ENCODE peak calls at places on chromosomes 2 and 18, in seven cellular contexts. One of them, this sample, is unnamed.

GRCh38 chr2:152247337-152247695 is 71.8 kb upstream of the STAM2 start:
- DNase-seq in Calu3: no peak
- DNase-seq in glutamatergic neuron: no peak
- DNase-seq in astrocyte: peak
- DNase-seq in GM12878: no peak
- DNase-seq in type B pancreatic cell: no peak
- DNase-seq in activated CD8-positive, alpha-beta T cell treated with anti-CD3 and anti-CD28 coated beads for 36 hours: no peak
- DNase-seq in this sample: no peak

GRCh38 chr2:23589220-23589647 is 204.3 kb downstream of the KLHL29 start:
- DNase-seq in Calu3: no peak
- DNase-seq in glutamatergic neuron: peak
- DNase-seq in astrocyte: no peak
- DNase-seq in GM12878: no peak
- DNase-seq in type B pancreatic cell: no peak
- DNase-seq in activated CD8-positive, alpha-beta T cell treated with anti-CD3 and anti-CD28 coated beads for 36 hours: no peak
- DNase-seq in this sample: no peak

GRCh38 chr2:155223781-155224406 is 525.4 kb downstream of the KCNJ3 start:
- DNase-seq in Calu3: peak
- DNase-seq in glutamatergic neuron: no peak
- DNase-seq in astrocyte: no peak
- DNase-seq in GM12878: no peak
- DNase-seq in type B pancreatic cell: no peak
- DNase-seq in activated CD8-positive, alpha-beta T cell treated with anti-CD3 and anti-CD28 coated beads for 36 hours: no peak
- DNase-seq in this sample: no peak

GRCh38 chr2:182559623-182560022 is 132.8 kb upstream of the PDE1A start:
- DNase-seq in Calu3: no peak
- DNase-seq in glutamatergic neuron: no peak
- DNase-seq in astrocyte: peak
- DNase-seq in GM12878: no peak
- DNase-seq in type B pancreatic cell: no peak
- DNase-seq in activated CD8-positive, alpha-beta T cell treated with anti-CD3 and anti-CD28 coated beads for 36 hours: no peak
- DNase-seq in this sample: no peak

GRCh38 chr2:169221745-169222369 is 140.5 kb downstream of the LRP2 start:
- DNase-seq in Calu3: no peak
- DNase-seq in glutamatergic neuron: no peak
- DNase-seq in astrocyte: peak
- DNase-seq in GM12878: no peak
- DNase-seq in type B pancreatic cell: no peak
- DNase-seq in activated CD8-positive, alpha-beta T cell treated with anti-CD3 and anti-CD28 coated beads for 36 hours: no peak
- DNase-seq in this sample: no peak

GRCh38 chr18:57915848-57916596 is 112.9 kb upstream of the ATP8B1 start:
- DNase-seq in Calu3: peak
- DNase-seq in glutamatergic neuron: peak
- DNase-seq in astrocyte: no peak
- DNase-seq in GM12878: no peak
- DNase-seq in type B pancreatic cell: no peak
- DNase-seq in activated CD8-positive, alpha-beta T cell treated with anti-CD3 and anti-CD28 coated beads for 36 hours: peak
- DNase-seq in this sample: no peak

GRCh38 chr2:157053876-157054275 is 203.6 kb upstream of the GALNT5 start:
- DNase-seq in Calu3: no peak
- DNase-seq in glutamatergic neuron: peak
- DNase-seq in astrocyte: no peak
- DNase-seq in GM12878: no peak
- DNase-seq in type B pancreatic cell: no peak
- DNase-seq in activated CD8-positive, alpha-beta T cell treated with anti-CD3 and anti-CD28 coated beads for 36 hours: no peak
- DNase-seq in this sample: no peak

GRCh38 chr18:49972535-49972934 is 159.2 kb upstream of the ACAA2 start:
- DNase-seq in Calu3: no peak
- DNase-seq in glutamatergic neuron: no peak
- DNase-seq in astrocyte: no peak
- DNase-seq in GM12878: no peak
- DNase-seq in type B pancreatic cell: no peak
- DNase-seq in activated CD8-positive, alpha-beta T cell treated with anti-CD3 and anti-CD28 coated beads for 36 hours: no peak
- DNase-seq in this sample: no peak

GRCh38 chr2:106997204-106997603 is 111.2 kb upstream of the ST6GAL2 start:
- DNase-seq in Calu3: no peak
- DNase-seq in glutamatergic neuron: no peak
- DNase-seq in astrocyte: no peak
- DNase-seq in GM12878: no peak
- DNase-seq in type B pancreatic cell: no peak
- DNase-seq in activated CD8-positive, alpha-beta T cell treated with anti-CD3 and anti-CD28 coated beads for 36 hours: no peak
- DNase-seq in this sample: no peak

GRCh38 chr2:219912530-219912929 is 285.1 kb downstream of the SLC4A3 start:
- DNase-seq in Calu3: no peak
- DNase-seq in glutamatergic neuron: no peak
- DNase-seq in astrocyte: peak
- DNase-seq in GM12878: no peak
- DNase-seq in type B pancreatic cell: no peak
- DNase-seq in activated CD8-positive, alpha-beta T cell treated with anti-CD3 and anti-CD28 coated beads for 36 hours: no peak
- DNase-seq in this sample: no peak

GRCh38 chr2:219172231-219173154 is 2.7 kb upstream of the SLC23A3 start:
- DNase-seq in Calu3: no peak
- DNase-seq in glutamatergic neuron: no peak
- DNase-seq in astrocyte: no peak
- DNase-seq in GM12878: no peak
- DNase-seq in type B pancreatic cell: no peak
- DNase-seq in activated CD8-positive, alpha-beta T cell treated with anti-CD3 and anti-CD28 coated beads for 36 hours: no peak
- DNase-seq in this sample: no peak

GRCh38 chr2:3505771-3506170 is 13.6 kb downstream of the ADI1 start:
- DNase-seq in Calu3: no peak
- DNase-seq in glutamatergic neuron: no peak
- DNase-seq in astrocyte: no peak
- DNase-seq in GM12878: no peak
- DNase-seq in type B pancreatic cell: peak
- DNase-seq in activated CD8-positive, alpha-beta T cell treated with anti-CD3 and anti-CD28 coated beads for 36 hours: no peak
- DNase-seq in this sample: no peak

GRCh38 chr2:136086253-136087016 is 31.5 kb downstream of the CXCR4 start:
- DNase-seq in Calu3: no peak
- DNase-seq in glutamatergic neuron: no peak
- DNase-seq in astrocyte: no peak
- DNase-seq in GM12878: no peak
- DNase-seq in type B pancreatic cell: no peak
- DNase-seq in activated CD8-positive, alpha-beta T cell treated with anti-CD3 and anti-CD28 coated beads for 36 hours: no peak
- DNase-seq in this sample: no peak

GRCh38 chr2:105789745-105790466 is 45.2 kb downstream of the NCK2 start:
- DNase-seq in Calu3: no peak
- DNase-seq in glutamatergic neuron: no peak
- DNase-seq in astrocyte: peak
- DNase-seq in GM12878: peak
- DNase-seq in type B pancreatic cell: peak
- DNase-seq in activated CD8-positive, alpha-beta T cell treated with anti-CD3 and anti-CD28 coated beads for 36 hours: peak
- DNase-seq in this sample: no peak

GRCh38 chr2:171483793-171484192 is 38.5 kb upstream of the CYBRD1 start:
- DNase-seq in Calu3: no peak
- DNase-seq in glutamatergic neuron: no peak
- DNase-seq in astrocyte: no peak
- DNase-seq in GM12878: no peak
- DNase-seq in type B pancreatic cell: no peak
- DNase-seq in activated CD8-positive, alpha-beta T cell treated with anti-CD3 and anti-CD28 coated beads for 36 hours: no peak
- DNase-seq in this sample: no peak

GRCh38 chr18:29096380-29096779 is 919.5 kb upstream of the CDH2 start:
- DNase-seq in Calu3: no peak
- DNase-seq in glutamatergic neuron: no peak
- DNase-seq in astrocyte: no peak
- DNase-seq in GM12878: no peak
- DNase-seq in type B pancreatic cell: no peak
- DNase-seq in activated CD8-positive, alpha-beta T cell treated with anti-CD3 and anti-CD28 coated beads for 36 hours: no peak
- DNase-seq in this sample: no peak

GRCh38 chr2:217530399-217531100 is 472.2 kb downstream of the TNS1 start:
- DNase-seq in Calu3: peak
- DNase-seq in glutamatergic neuron: no peak
- DNase-seq in astrocyte: no peak
- DNase-seq in GM12878: no peak
- DNase-seq in type B pancreatic cell: no peak
- DNase-seq in activated CD8-positive, alpha-beta T cell treated with anti-CD3 and anti-CD28 coated beads for 36 hours: no peak
- DNase-seq in this sample: no peak

GRCh38 chr2:69033427-69034095 is 20.6 kb downstream of the ANTXR1 start:
- DNase-seq in Calu3: no peak
- DNase-seq in glutamatergic neuron: no peak
- DNase-seq in astrocyte: peak
- DNase-seq in GM12878: no peak
- DNase-seq in type B pancreatic cell: no peak
- DNase-seq in activated CD8-positive, alpha-beta T cell treated with anti-CD3 and anti-CD28 coated beads for 36 hours: no peak
- DNase-seq in this sample: no peak

GRCh38 chr2:13650586-13651180 is 933.9 kb downstream of the TRIB2 start:
- DNase-seq in Calu3: no peak
- DNase-seq in glutamatergic neuron: no peak
- DNase-seq in astrocyte: no peak
- DNase-seq in GM12878: no peak
- DNase-seq in type B pancreatic cell: no peak
- DNase-seq in activated CD8-positive, alpha-beta T cell treated with anti-CD3 and anti-CD28 coated beads for 36 hours: no peak
- DNase-seq in this sample: no peak

GRCh38 chr2:181953773-181954537 is 31.7 kb upstream of the PPP1R1C start:
- DNase-seq in Calu3: peak
- DNase-seq in glutamatergic neuron: peak
- DNase-seq in astrocyte: peak
- DNase-seq in GM12878: peak
- DNase-seq in type B pancreatic cell: no peak
- DNase-seq in activated CD8-positive, alpha-beta T cell treated with anti-CD3 and anti-CD28 coated beads for 36 hours: peak
- DNase-seq in this sample: peak

GRCh38 chr2:137772451-137772850 is 191.8 kb upstream of the HNMT start:
- DNase-seq in Calu3: no peak
- DNase-seq in glutamatergic neuron: no peak
- DNase-seq in astrocyte: no peak
- DNase-seq in GM12878: no peak
- DNase-seq in type B pancreatic cell: no peak
- DNase-seq in activated CD8-positive, alpha-beta T cell treated with anti-CD3 and anti-CD28 coated beads for 36 hours: no peak
- DNase-seq in this sample: no peak

GRCh38 chr2:9234680-9235387 is 28.2 kb downstream of the ASAP2 start:
- DNase-seq in Calu3: peak
- DNase-seq in glutamatergic neuron: no peak
- DNase-seq in astrocyte: peak
- DNase-seq in GM12878: no peak
- DNase-seq in type B pancreatic cell: no peak
- DNase-seq in activated CD8-positive, alpha-beta T cell treated with anti-CD3 and anti-CD28 coated beads for 36 hours: no peak
- DNase-seq in this sample: no peak

GRCh38 chr2:173119944-173120343 is 44.3 kb downstream of the MAP3K20 start:
- DNase-seq in Calu3: no peak
- DNase-seq in glutamatergic neuron: no peak
- DNase-seq in astrocyte: no peak
- DNase-seq in GM12878: no peak
- DNase-seq in type B pancreatic cell: no peak
- DNase-seq in activated CD8-positive, alpha-beta T cell treated with anti-CD3 and anti-CD28 coated beads for 36 hours: no peak
- DNase-seq in this sample: no peak

GRCh38 chr2:105376789-105377231 is 22.0 kb downstream of the FHL2 start:
- DNase-seq in Calu3: no peak
- DNase-seq in glutamatergic neuron: no peak
- DNase-seq in astrocyte: peak
- DNase-seq in GM12878: no peak
- DNase-seq in type B pancreatic cell: no peak
- DNase-seq in activated CD8-positive, alpha-beta T cell treated with anti-CD3 and anti-CD28 coated beads for 36 hours: no peak
- DNase-seq in this sample: no peak

GRCh38 chr2:151315381-151315903 is 26.0 kb upstream of the NMI start:
- DNase-seq in Calu3: no peak
- DNase-seq in glutamatergic neuron: peak
- DNase-seq in astrocyte: no peak
- DNase-seq in GM12878: no peak
- DNase-seq in type B pancreatic cell: no peak
- DNase-seq in activated CD8-positive, alpha-beta T cell treated with anti-CD3 and anti-CD28 coated beads for 36 hours: no peak
- DNase-seq in this sample: no peak

GRCh38 chr2:160432633-160433032 is 61.0 kb downstream of the RBMS1 start:
- DNase-seq in Calu3: peak
- DNase-seq in glutamatergic neuron: no peak
- DNase-seq in astrocyte: peak
- DNase-seq in GM12878: no peak
- DNase-seq in type B pancreatic cell: no peak
- DNase-seq in activated CD8-positive, alpha-beta T cell treated with anti-CD3 and anti-CD28 coated beads for 36 hours: no peak
- DNase-seq in this sample: no peak

GRCh38 chr2:105454801-105455485 is 56.1 kb upstream of the FHL2 start:
- DNase-seq in Calu3: peak
- DNase-seq in glutamatergic neuron: peak
- DNase-seq in astrocyte: peak
- DNase-seq in GM12878: peak
- DNase-seq in type B pancreatic cell: no peak
- DNase-seq in activated CD8-positive, alpha-beta T cell treated with anti-CD3 and anti-CD28 coated beads for 36 hours: peak
- DNase-seq in this sample: no peak

DNA sequence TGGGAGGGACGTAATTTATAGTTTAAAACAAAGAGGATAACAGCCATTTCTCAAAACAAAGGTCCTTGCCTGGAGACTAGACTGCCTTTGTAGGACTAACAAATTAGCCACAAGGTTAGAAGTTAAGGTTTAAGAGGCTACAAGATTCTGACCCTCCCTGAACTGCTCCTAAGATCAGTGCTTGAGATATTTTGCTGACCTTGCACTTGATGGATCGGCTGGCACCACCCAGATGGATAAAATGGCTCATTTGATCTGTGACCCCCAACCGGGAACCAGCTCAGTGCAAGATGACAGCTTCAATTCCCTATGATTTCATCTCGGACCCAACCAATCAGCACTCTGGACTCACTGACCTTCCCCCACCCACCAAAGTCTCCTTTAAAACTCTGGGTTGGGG is 3.7 kb upstream of the STARD7 start:
- DNase-seq in Calu3: no peak
- DNase-seq in glutamatergic neuron: no peak
- DNase-seq in astrocyte: no peak
- DNase-seq in GM12878: no peak
- DNase-seq in type B pancreatic cell: no peak
- DNase-seq in activated CD8-positive, alpha-beta T cell treated with anti-CD3 and anti-CD28 coated beads for 36 hours: no peak
- DNase-seq in this sample: no peak
- TF ChIP-seq CTCF in Calu3: no peak
- TF ChIP-seq CTCF in glutamatergic neuron: no peak
- TF ChIP-seq CTCF in astrocyte: no peak
- TF ChIP-seq CTCF in GM12878: no peak
- TF ChIP-seq CTCF in type B pancreatic cell: no peak
- TF ChIP-seq CTCF in activated CD8-positive, alpha-beta T cell treated with anti-CD3 and anti-CD28 coated beads for 36 hours: no peak
- TF ChIP-seq CTCF in this sample: no peak

GRCh38 chr2:45789317-45789716 is 137.8 kb downstream of the PRKCE start:
- DNase-seq in Calu3: no peak
- DNase-seq in glutamatergic neuron: no peak
- DNase-seq in astrocyte: no peak
- DNase-seq in GM12878: no peak
- DNase-seq in type B pancreatic cell: no peak
- DNase-seq in activated CD8-positive, alpha-beta T cell treated with anti-CD3 and anti-CD28 coated beads for 36 hours: no peak
- DNase-seq in this sample: no peak
- TF ChIP-seq CTCF in Calu3: no peak
- TF ChIP-seq CTCF in glutamatergic neuron: no peak
- TF ChIP-seq CTCF in astrocyte: no peak
- TF ChIP-seq CTCF in GM12878: no peak
- TF ChIP-seq CTCF in type B pancreatic cell: no peak
- TF ChIP-seq CTCF in activated CD8-positive, alpha-beta T cell treated with anti-CD3 and anti-CD28 coated beads for 36 hours: no peak
- TF ChIP-seq CTCF in this sample: no peak

GRCh38 chr2:236052926-236053846 is 115.0 kb downstream of the GBX2 start:
- DNase-seq in Calu3: no peak
- DNase-seq in glutamatergic neuron: no peak
- DNase-seq in astrocyte: no peak
- DNase-seq in GM12878: no peak
- DNase-seq in type B pancreatic cell: no peak
- DNase-seq in activated CD8-positive, alpha-beta T cell treated with anti-CD3 and anti-CD28 coated beads for 36 hours: no peak
- DNase-seq in this sample: no peak
- TF ChIP-seq CTCF in Calu3: no peak
- TF ChIP-seq CTCF in glutamatergic neuron: no peak
- TF ChIP-seq CTCF in astrocyte: no peak
- TF ChIP-seq CTCF in GM12878: no peak
- TF ChIP-seq CTCF in type B pancreatic cell: no peak
- TF ChIP-seq CTCF in activated CD8-positive, alpha-beta T cell treated with anti-CD3 and anti-CD28 coated beads for 36 hours: no peak
- TF ChIP-seq CTCF in this sample: no peak

DNA sequence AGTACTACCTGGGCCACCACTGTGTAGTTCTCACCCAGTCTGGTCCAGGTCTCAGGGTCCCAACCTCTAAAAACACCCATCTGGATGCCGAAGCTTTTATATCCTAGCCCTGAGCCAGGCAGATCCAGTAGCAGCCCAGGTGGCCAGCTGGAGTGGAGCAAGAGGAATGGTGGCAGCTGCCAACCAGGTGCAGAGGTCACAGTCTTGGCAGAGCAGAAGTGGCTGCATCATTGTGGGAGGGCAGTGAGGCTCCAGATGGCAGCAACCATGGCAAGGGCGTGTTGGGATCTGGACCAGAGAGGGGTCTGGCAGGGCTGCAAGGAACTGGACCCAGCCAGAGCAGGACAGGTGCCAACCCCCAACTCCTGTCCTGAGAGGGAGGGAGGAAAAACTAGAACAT is 72.2 kb upstream of the AGAP1 start:
- DNase-seq in Calu3: no peak
- DNase-seq in glutamatergic neuron: no peak
- DNase-seq in astrocyte: no peak
- DNase-seq in GM12878: no peak
- DNase-seq in type B pancreatic cell: no peak
- DNase-seq in activated CD8-positive, alpha-beta T cell treated with anti-CD3 and anti-CD28 coated beads for 36 hours: no peak
- DNase-seq in this sample: no peak
- TF ChIP-seq CTCF in Calu3: no peak
- TF ChIP-seq CTCF in glutamatergic neuron: no peak
- TF ChIP-seq CTCF in astrocyte: no peak
- TF ChIP-seq CTCF in GM12878: no peak
- TF ChIP-seq CTCF in type B pancreatic cell: no peak
- TF ChIP-seq CTCF in activated CD8-positive, alpha-beta T cell treated with anti-CD3 and anti-CD28 coated beads for 36 hours: no peak
- TF ChIP-seq CTCF in this sample: no peak

This sample was measured in progenitor cell of endocrine pancreas.